ENCODE peak calls at places on chromosomes 6 and 20, in four cellular contexts. N is HepG2, S is uterus, K is adrenal gland. A is an unnamed sample. For H3K4me1, the result is how much of the 10 kb centered on the place peaks cover.

GRCh38 chr6:150016324-150017185 is 8.8 kb downstream of the RAET1L start:
- DNase-seq in S (peak), K (peak), N (peak), A (peak)

GRCh38 chr6:52517502-52518278 is 59.2 kb downstream of the TRAM2 start:
- DNase-seq in K (peak), N (peak), S (peak), A (peak)

GRCh38 chr20:53047203-53047602 is 75.0 kb downstream of the TSHZ2 start:
- DNase-seq in K (no peak), S (no peak), N (no peak), A (no peak)

GRCh38 chr20:41654292-41654691 is 36.1 kb upstream of the CHD6 start:
- DNase-seq in S (no peak), K (no peak), N (no peak), A (no peak)

GRCh38 chr20:25233016-25233772 is 14.7 kb upstream of the PYGB start:
- DNase-seq in N (peak), S (no peak), K (no peak), A (peak)

GRCh38 chr6:164098857-164099534 is 684.5 kb downstream of the QKI start:
- DNase-seq in N (peak), K (peak), S (no peak), A (no peak)

GRCh38 chr6:87700729-87701675 is 1.0 kb downstream of the AKIRIN2 start:
- DNase-seq in S (peak), K (peak), N (peak), A (peak)

GRCh38 chr6:133707456-133707855 is 181.5 kb upstream of the TCF21 start:
- DNase-seq in K (no peak), N (no peak), S (no peak), A (no peak)

GRCh38 chr6:43896474-43896873 is 126.5 kb downstream of the VEGFA start:
- DNase-seq in K (no peak), N (no peak), S (no peak), A (no peak)

DNA sequence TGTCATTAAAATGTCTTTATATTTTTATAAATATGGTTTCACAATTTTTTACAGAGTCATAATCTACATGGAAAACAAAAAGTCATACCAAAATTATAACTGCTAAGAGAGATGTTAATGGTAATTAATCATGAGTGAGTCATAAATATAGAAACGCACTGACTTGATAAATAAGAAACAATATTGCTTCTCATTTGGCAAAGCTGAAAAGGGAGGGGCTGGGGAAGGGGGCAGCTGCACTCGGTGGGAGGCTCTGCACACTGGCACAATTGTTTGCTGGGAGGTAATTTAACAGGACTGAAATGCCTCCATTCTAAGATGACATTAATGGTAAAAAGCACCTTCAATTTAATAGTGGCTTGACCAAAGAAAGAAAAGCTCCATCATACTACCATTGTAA is 133.3 kb upstream of the AGPAT4 start:
- DNase-seq in N (no peak), S (no peak), K (no peak), A (no peak)
- H3K4me1 ChIP-seq in N (under half), S (under half), K (under half), A (under half)

DNA sequence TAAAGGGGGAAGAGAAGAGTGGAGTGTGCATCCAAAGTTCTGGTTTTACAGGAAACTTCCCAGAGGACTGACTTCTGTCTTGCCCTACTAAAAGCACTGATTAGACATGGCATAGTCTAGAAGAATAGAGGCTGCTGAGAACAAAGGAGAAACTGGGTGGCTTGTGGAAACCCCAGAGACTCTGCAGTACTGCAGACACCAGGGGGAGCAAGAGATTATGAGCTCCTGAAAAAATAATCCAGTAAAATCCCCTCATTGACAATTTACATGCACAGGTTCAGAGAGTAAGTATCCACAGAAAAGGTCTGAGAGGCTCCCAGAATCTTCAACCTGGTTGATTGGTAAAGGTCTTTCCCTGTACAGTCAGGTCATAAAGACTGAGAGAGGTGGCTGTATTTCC is 48.7 kb upstream of the CLVS2 start:
- DNase-seq in S (no peak), N (no peak), K (no peak), A (no peak)
- TF ChIP-seq CTCF in S (no peak), N (peak), K (peak), A (no peak)

GRCh38 chr6:73515204-73516101 is 5.4 kb downstream of the EEF1A1 start:
- DNase-seq in N (peak), S (peak), K (peak), A (peak)

GRCh38 chr6:73511796-73512195 is 9.0 kb downstream of the EEF1A1 start:
- DNase-seq in S (no peak), N (no peak), K (no peak), A (no peak)

GRCh38 chr6:73513496-73513854 is 7.4 kb downstream of the EEF1A1 start:
- DNase-seq in S (no peak), N (no peak), K (no peak), A (no peak)

GRCh38 chr6:73516712-73517489 is 3.9 kb downstream of the EEF1A1 start:
- DNase-seq in S (no peak), N (no peak), K (no peak), A (no peak)

DNA sequence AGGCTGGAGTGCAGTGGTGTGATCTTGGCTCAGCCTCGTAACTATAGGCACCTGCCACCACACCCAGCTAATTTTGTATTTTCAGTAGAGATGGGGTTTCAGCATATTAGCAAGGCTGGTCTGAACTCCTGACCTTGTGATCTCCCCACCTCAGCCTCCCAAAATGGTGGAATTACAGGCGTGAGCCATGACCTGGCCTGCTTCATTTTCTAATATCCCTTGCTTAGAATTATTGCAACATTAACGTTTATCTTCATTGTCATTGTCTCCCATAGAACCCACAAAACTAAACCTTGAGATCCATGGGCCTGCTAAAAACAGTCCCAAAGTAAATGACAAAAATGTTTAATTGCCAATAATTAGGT is 6.1 kb downstream of the EEF1A1 start:
- DNase-seq in S (no peak), N (no peak), K (no peak), A (no peak)
- H3K27ac ChIP-seq in S (no peak), N (peak), K (peak), A (no peak)

GRCh38 chr6:2839982-2840793 is 1.5 kb downstream of the SERPINB1 start:
- DNase-seq in N (no peak), S (no peak), K (no peak), A (no peak)
- H3K4me1 ChIP-seq in N (half or more), S (under half), K (under half), A (under half)

GRCh38 chr20:6074145-6074561 is 20.3 kb upstream of the LRRN4 start:
- DNase-seq in N (peak), S (no peak), K (no peak), A (no peak)
- TF ChIP-seq CTCF in N (peak), S (no peak), K (peak), A (no peak)

GRCh38 chr20:10661261-10661660 is 12.5 kb downstream of the JAG1 start:
- DNase-seq in N (no peak), S (peak), K (no peak), A (no peak)

GRCh38 chr20:10662151-10662550 is 11.6 kb downstream of the JAG1 start:
- DNase-seq in K (no peak), N (no peak), S (peak), A (no peak)

GRCh38 chr20:10665027-10665561 is 8.7 kb downstream of the JAG1 start:
- DNase-seq in N (no peak), S (no peak), K (no peak), A (no peak)

GRCh38 chr20:10660661-10661060 is 13.1 kb downstream of the JAG1 start:
- DNase-seq in N (no peak), K (peak), S (peak), A (peak)

DNA sequence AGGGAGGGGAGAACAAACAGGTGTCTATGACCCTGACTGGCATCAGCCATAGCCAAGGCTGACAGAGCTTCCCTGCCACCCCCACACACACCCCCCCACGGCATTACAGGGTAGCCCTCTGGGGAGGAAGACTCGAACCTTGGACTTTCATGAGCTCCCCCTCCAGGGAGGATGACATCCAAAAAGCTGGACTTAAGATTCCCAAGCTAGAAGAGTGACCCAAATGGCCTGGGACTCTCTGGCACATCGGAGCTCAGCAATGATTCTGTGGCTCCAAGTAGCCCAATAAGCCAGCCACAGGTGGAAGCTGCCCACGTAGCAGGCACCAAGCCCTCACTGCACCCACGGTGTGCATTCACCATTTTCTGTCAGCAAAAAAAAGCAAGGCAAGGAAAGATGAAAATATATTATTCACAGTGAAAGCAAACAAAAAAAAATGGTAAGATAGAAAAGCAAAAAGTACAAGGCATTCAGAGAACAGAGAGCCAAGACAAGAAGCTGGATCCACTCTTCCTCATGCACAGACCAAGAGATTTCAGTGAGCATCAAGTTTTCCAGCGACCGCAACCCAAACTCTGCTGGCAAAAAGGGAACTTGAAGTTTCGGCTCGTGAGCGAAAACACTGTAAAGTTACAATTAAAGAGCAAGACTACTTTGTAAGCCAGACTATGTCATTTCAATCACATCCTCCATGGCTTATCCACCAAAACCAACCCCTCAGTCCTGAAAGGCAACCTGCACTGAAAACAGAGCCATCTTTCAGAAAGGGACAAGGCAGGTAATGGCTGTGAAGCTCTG is 10.9 kb downstream of the JAG1 start:
- DNase-seq in S (peak), K (no peak), N (no peak), A (no peak)
- H3K27ac ChIP-seq in S (peak), K (no peak), N (no peak), A (peak)

DNA sequence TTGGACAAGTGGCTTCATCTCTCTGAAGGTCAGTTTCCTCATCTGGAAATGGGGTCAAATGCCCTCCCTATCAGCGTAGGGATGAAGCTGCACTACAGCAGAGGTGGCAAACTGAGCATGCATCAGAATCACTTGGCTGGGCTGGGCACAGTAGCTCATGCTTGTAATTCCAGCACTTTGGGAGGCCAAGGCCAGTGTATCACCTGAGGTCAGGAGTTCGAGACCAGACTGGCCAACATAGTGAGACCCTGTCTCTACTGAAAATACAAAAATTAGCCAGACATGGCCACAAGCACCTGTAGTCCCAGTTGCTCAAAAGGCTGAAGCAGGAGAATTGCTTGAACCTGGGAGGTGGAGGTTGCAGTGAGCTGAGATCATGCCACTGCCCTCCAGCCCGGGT is 6.7 kb upstream of the MMP9 start:
- DNase-seq in S (no peak), K (no peak), N (no peak), A (no peak)
- H3K4me1 ChIP-seq in S (under half), K (under half), N (under half), A (under half)

GRCh38 chr6:10414766-10415592 is at the start of gene TFAP2A:
- DNase-seq in K (no peak), N (no peak), S (no peak), A (no peak)
- TF ChIP-seq CTCF in K (no peak), N (no peak), S (no peak), A (no peak)

GRCh38 chr6:161080263-161080970 is 88.8 kb downstream of the MAP3K4 start:
- DNase-seq in K (no peak), S (no peak), N (no peak), A (no peak)
- H3K27ac ChIP-seq in K (no peak), S (peak), N (no peak), A (no peak)